ENCODE peak calls at places on chromosome 21, in eight cellular contexts. V is thyroid gland, A is heart left ventricle, N is GM12891, E is ovary, B is right lobe of liver, Z is esophagus squamous epithelium, F is body of pancreas. Q is an unnamed sample.

GRCh38 chr21:44497641-44498243 is 42.3 kb downstream of the KRTAP10-1 start:
- DNase-seq in V (peak; percentile 58), A (no peak), N (no peak), E (no peak), B (peak; percentile 4), Z (no peak), F (no peak), Q (no peak)

GRCh38 chr21:33940846-33941245 is 25.2 kb upstream of the ATP5PO start:
- DNase-seq in V (peak; percentile 76), A (no peak), N (no peak), E (no peak), B (no peak), Z (no peak), F (no peak), Q (no peak)

GRCh38 chr21:43361493-43362296 is 65.2 kb downstream of the SIK1 start:
- DNase-seq in V (no peak), A (no peak), N (no peak), E (peak; percentile 44), B (peak; percentile 43), Z (no peak), F (no peak), Q (no peak)

GRCh38 chr21:32499249-32500055 is 85.9 kb downstream of the TCP10L start:
- DNase-seq in V (no peak), A (no peak), N (no peak), E (peak; percentile 22), B (no peak), Z (no peak), F (no peak), Q (no peak)

GRCh38 chr21:45536301-45537081 is 5.7 kb downstream of the SLC19A1 start:
- DNase-seq in V (peak; percentile 1), A (peak; percentile 44), N (no peak), E (peak; percentile 22), B (no peak), Z (no peak), F (peak; percentile 7), Q (no peak)

GRCh38 chr21:45420061-45420521 is 15.1 kb downstream of the COL18A1 start:
- DNase-seq in V (peak; percentile 82), A (peak; percentile 73), N (no peak), E (peak; percentile 37), B (peak; percentile 25), Z (no peak), F (peak; percentile 49), Q (no peak)

GRCh38 chr21:46079357-46080170 is 18.3 kb upstream of the COL6A2 start:
- DNase-seq in V (no peak), A (peak; percentile 69), N (peak; percentile 12), E (peak; percentile 23), B (no peak), Z (no peak), F (peak; percentile 21), Q (no peak)

GRCh38 chr21:33951276-33952178 is 35.9 kb upstream of the ATP5PO start:
- DNase-seq in V (no peak), A (no peak), N (no peak), E (no peak), B (no peak), Z (no peak), F (no peak), Q (no peak)

DNA sequence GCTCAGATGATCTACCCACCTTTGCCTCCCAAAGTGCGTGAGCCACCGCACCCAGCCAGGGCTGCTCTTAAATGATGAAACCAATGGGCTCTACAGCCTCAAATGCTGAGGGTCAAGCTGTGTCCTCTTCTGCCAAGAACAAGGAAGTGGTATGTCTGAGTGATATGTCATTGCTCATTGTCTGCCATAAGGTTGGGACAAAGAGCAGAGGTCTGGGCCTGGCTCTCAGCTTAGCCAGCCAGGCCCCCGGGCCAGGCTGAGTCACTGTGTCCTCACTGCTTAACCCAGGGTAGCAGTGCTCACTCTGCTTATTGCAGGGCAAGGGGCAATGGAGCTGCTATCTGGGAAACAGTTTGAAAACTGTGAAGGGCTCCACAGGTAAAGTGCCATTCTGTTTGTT is 8.3 kb upstream of the ETS2 start:
- DNase-seq in V (no peak), A (no peak), N (no peak), E (no peak), B (peak; percentile 80), Z (no peak), F (no peak), Q (peak; percentile 8)
- TF ChIP-seq POLR2A in V (no peak), A (no peak), N (no peak), E (no peak), B (no peak), Z (no peak), F (no peak), Q (no peak)

GRCh38 chr21:35203093-35204021 is 154.3 kb upstream of the RUNX1 start:
- DNase-seq in V (no peak), A (no peak), N (no peak), E (no peak), B (no peak), Z (no peak), F (no peak), Q (no peak)

GRCh38 chr21:35206141-35207125 is 157.3 kb upstream of the RUNX1 start:
- DNase-seq in V (no peak), A (no peak), N (no peak), E (peak; percentile 52), B (no peak), Z (no peak), F (peak; percentile 52), Q (no peak)

GRCh38 chr21:35204125-35204524 is 155.0 kb upstream of the RUNX1 start:
- DNase-seq in V (no peak), A (no peak), N (no peak), E (no peak), B (no peak), Z (no peak), F (no peak), Q (no peak)

GRCh38 chr21:35207322-35207721 is 158.2 kb upstream of the RUNX1 start:
- DNase-seq in V (no peak), A (no peak), N (no peak), E (no peak), B (no peak), Z (no peak), F (no peak), Q (no peak)

DNA sequence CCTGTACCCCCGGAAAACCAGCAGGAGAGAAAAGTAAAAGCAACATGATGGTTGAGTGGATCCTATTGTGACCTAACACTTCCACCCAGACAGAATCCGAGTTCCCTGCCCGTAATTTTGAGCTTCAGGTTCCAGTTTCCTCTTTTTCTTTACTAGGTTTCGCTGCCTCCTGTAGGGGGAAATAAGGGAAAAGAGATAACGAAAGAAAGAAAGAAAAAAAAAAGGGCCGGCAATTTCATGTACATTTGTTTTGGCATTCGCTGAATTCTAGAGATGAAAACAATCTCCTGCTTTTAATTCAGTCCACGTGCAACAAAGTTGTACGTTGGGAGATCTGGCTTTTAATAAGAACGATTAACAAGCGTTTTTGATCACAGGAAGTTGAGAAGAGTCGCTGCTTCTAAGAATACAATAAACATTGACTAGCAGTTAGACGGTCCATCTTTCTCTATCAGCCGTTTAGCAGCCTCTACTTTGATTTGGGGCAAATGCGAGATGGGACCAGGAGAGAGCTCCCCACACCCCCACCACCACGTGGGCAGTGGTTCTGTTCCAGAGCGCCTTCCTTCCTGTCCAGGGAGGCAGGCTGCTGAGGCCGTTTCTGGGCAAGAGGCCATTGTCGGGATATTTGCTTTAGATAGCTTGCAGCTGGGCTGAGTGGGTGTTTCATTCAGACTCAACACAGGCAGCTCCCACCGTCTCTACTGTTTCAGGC is 155.9 kb upstream of the RUNX1 start:
- DNase-seq in V (peak; percentile 20), A (peak; percentile 86), N (no peak), E (peak; percentile 90), B (peak; percentile 62), Z (no peak), F (peak; percentile 83), Q (peak; percentile 31)
- TF ChIP-seq POLR2A in V (no peak), A (no peak), N (no peak), E (no peak), B (no peak), Z (no peak), F (no peak), Q (no peak)

GRCh38 chr21:21481238-21481637 is 483.0 kb downstream of the NCAM2 start:
- DNase-seq in V (no peak), A (no peak), N (no peak), E (no peak), B (no peak), Z (no peak), F (no peak), Q (no peak)
- TF ChIP-seq POLR2A in V (no peak), A (no peak), N (no peak), E (no peak), B (no peak), Z (no peak), F (no peak), Q (no peak)

GRCh38 chr21:35461700-35462099 is 412.6 kb upstream of the RUNX1 start:
- DNase-seq in V (no peak), A (no peak), N (no peak), E (no peak), B (no peak), Z (no peak), F (no peak), Q (peak; percentile 43)

GRCh38 chr21:35460441-35460840 is 411.3 kb upstream of the RUNX1 start:
- DNase-seq in V (no peak), A (no peak), N (no peak), E (no peak), B (no peak), Z (no peak), F (no peak), Q (no peak)

GRCh38 chr21:35458406-35458805 is 409.3 kb upstream of the RUNX1 start:
- DNase-seq in V (no peak), A (no peak), N (no peak), E (no peak), B (no peak), Z (no peak), F (no peak), Q (no peak)

GRCh38 chr21:35457097-35457496 is 408.0 kb upstream of the RUNX1 start:
- DNase-seq in V (no peak), A (no peak), N (no peak), E (no peak), B (no peak), Z (no peak), F (no peak), Q (no peak)
- TF ChIP-seq POLR2A in V (no peak), A (no peak), N (no peak), E (no peak), B (no peak), Z (no peak), F (no peak), Q (no peak)